ENCODE peak calls at places on chromosomes 13 and 19, in ten cellular contexts. W, I, O, P, N, G, F, E, K and D are unnamed samples.

GRCh38 chr19:1001538-1002166 is 1.4 kb downstream of the GRIN3B start:
- DNase-seq in F (peak; percentile 96), W (no peak), K (peak; percentile 46), P (peak; percentile 73), N (no peak), E (peak; percentile 68), I (peak; percentile 61), O (peak; percentile 41), G (no peak), D (peak; percentile 55)

GRCh38 chr19:5115771-5116202 is 146.9 kb downstream of the KDM4B start:
- DNase-seq in W (no peak), K (no peak), F (no peak), I (no peak), N (no peak), O (no peak), E (no peak), P (no peak), G (no peak), D (no peak)

GRCh38 chr13:64410654-64411053 is 2819.5 kb downstream of the PCDH9 start:
- DNase-seq in P (no peak), E (no peak), G (no peak), W (no peak), F (no peak), K (no peak), I (no peak), N (no peak), O (no peak), D (no peak)

GRCh38 chr13:27667946-27668345 is 46.3 kb downstream of the POLR1D start:
- DNase-seq in P (no peak), K (no peak), F (no peak), E (no peak), G (peak; percentile 32), W (no peak), N (no peak), O (no peak), I (no peak), D (no peak)

GRCh38 chr19:35963514-35963913 is 27.3 kb downstream of the LRFN3 start:
- DNase-seq in W (no peak), N (no peak), F (no peak), K (peak; percentile 56), I (no peak), O (peak; percentile 59), E (no peak), P (peak; percentile 44), G (peak; percentile 42), D (peak; percentile 17)

GRCh38 chr19:43594710-43595604 is 977 bp downstream of the IRGQ start:
- DNase-seq in G (no peak), F (peak; percentile 45), N (peak; percentile 73), O (peak; percentile 43), W (peak; percentile 11), K (peak; percentile 65), P (peak; percentile 69), I (peak; percentile 59), E (peak; percentile 73), D (peak; percentile 72)

GRCh38 chr13:72180253-72180952 is 313.4 kb upstream of the DACH1 start:
- DNase-seq in K (peak; percentile 57), P (no peak), G (no peak), N (peak; percentile 63), F (no peak), I (no peak), W (no peak), O (peak; percentile 3), E (no peak), D (no peak)

GRCh38 chr13:114049026-114049425 is 75.2 kb upstream of the C13orf46 start:
- DNase-seq in N (no peak), E (peak; percentile 57), I (peak; percentile 81), K (no peak), F (no peak), P (peak; percentile 40), O (no peak), G (no peak), W (no peak), D (peak; percentile 36)

GRCh38 chr13:83503424-83503823 is 378.9 kb downstream of the SLITRK1 start:
- DNase-seq in I (no peak), O (no peak), W (no peak), N (no peak), G (no peak), K (peak; percentile 84), F (no peak), E (no peak), P (no peak), D (no peak)

GRCh38 chr13:97600438-97601080 is 166.6 kb downstream of the RAP2A start:
- DNase-seq in P (no peak), G (no peak), N (no peak), I (no peak), W (no peak), O (no peak), K (peak; percentile 57), F (no peak), E (no peak), D (no peak)

GRCh38 chr13:113969973-113970611 is 3.8 kb downstream of the C13orf46 start:
- DNase-seq in E (no peak), O (peak; percentile 96), I (no peak), P (no peak), G (no peak), F (no peak), N (peak; percentile 88), K (no peak), W (no peak), D (no peak)

GRCh38 chr13:80924596-80924995 is 583.7 kb upstream of the SPRY2 start:
- DNase-seq in K (no peak), W (no peak), O (no peak), E (no peak), F (no peak), I (no peak), N (no peak), G (peak; percentile 24), P (no peak), D (no peak)

GRCh38 chr19:42563352-42564210 is 31.1 kb downstream of the CEACAM8 start:
- DNase-seq in I (no peak), O (peak; percentile 36), G (peak; percentile 32), E (peak; percentile 64), F (no peak), W (no peak), N (no peak), P (peak; percentile 8), K (peak; percentile 48), D (no peak)

GRCh38 chr13:76512676-76513277 is 373.4 kb downstream of the KCTD12 start:
- DNase-seq in K (peak; percentile 57), G (peak; percentile 9), F (no peak), I (no peak), N (no peak), W (no peak), E (no peak), O (no peak), P (no peak), D (no peak)